ENCODE peak calls at places on chromosomes 13 and 19, in six cellular contexts. One of them, this sample, is unnamed.

GRCh38 chr19:56162258-56162657 is 13.6 kb upstream of the GALP start:
- DNase-seq in K562: no peak
- DNase-seq in mammary epithelial cell: no peak
- DNase-seq in endothelial cell of umbilical vein: peak; percentile 62
- DNase-seq in colonic mucosa: no peak
- DNase-seq in IMR-90: peak; percentile 41
- DNase-seq in this sample: no peak

GRCh38 chr13:97267418-97268059 is 45.4 kb downstream of the MBNL2 start:
- DNase-seq in K562: no peak
- DNase-seq in mammary epithelial cell: no peak
- DNase-seq in endothelial cell of umbilical vein: no peak
- DNase-seq in colonic mucosa: no peak
- DNase-seq in IMR-90: no peak
- DNase-seq in this sample: no peak

GRCh38 chr19:15280915-15281683 is 48.9 kb upstream of the EPHX3 start:
- DNase-seq in K562: peak; percentile 43
- DNase-seq in mammary epithelial cell: peak; percentile 72
- DNase-seq in endothelial cell of umbilical vein: peak; percentile 53
- DNase-seq in colonic mucosa: peak; percentile 61
- DNase-seq in IMR-90: peak; percentile 89
- DNase-seq in this sample: peak; percentile 94

GRCh38 chr19:54104998-54105715 is 2.5 kb downstream of the NDUFA3 start:
- DNase-seq in K562: no peak
- DNase-seq in mammary epithelial cell: no peak
- DNase-seq in endothelial cell of umbilical vein: no peak
- DNase-seq in colonic mucosa: no peak
- DNase-seq in IMR-90: no peak
- DNase-seq in this sample: no peak

GRCh38 chr13:60572003-60572792 is 175.2 kb downstream of the TDRD3 start:
- DNase-seq in K562: no peak
- DNase-seq in mammary epithelial cell: peak; percentile 91
- DNase-seq in endothelial cell of umbilical vein: peak; percentile 81
- DNase-seq in colonic mucosa: no peak
- DNase-seq in IMR-90: peak; percentile 85
- DNase-seq in this sample: no peak

GRCh38 chr19:31301306-31301980 is 47.8 kb downstream of the TSHZ3 start:
- DNase-seq in K562: no peak
- DNase-seq in mammary epithelial cell: no peak
- DNase-seq in endothelial cell of umbilical vein: no peak
- DNase-seq in colonic mucosa: no peak
- DNase-seq in IMR-90: no peak
- DNase-seq in this sample: no peak

GRCh38 chr19:13099073-13099999 is 3.3 kb downstream of the LYL1 start:
- DNase-seq in K562: peak; percentile 45
- DNase-seq in mammary epithelial cell: no peak
- DNase-seq in endothelial cell of umbilical vein: peak; percentile 79
- DNase-seq in colonic mucosa: peak; percentile 81
- DNase-seq in IMR-90: no peak
- DNase-seq in this sample: no peak

GRCh38 chr19:54626757-54627156 is 3.5 kb upstream of the LILRB1 start:
- DNase-seq in K562: no peak
- DNase-seq in mammary epithelial cell: no peak
- DNase-seq in endothelial cell of umbilical vein: no peak
- DNase-seq in colonic mucosa: no peak
- DNase-seq in IMR-90: no peak
- DNase-seq in this sample: no peak

GRCh38 chr19:58387338-58388174 is 487 bp downstream of the RPS5 start:
- DNase-seq in K562: no peak
- DNase-seq in mammary epithelial cell: no peak
- DNase-seq in endothelial cell of umbilical vein: no peak
- DNase-seq in colonic mucosa: no peak
- DNase-seq in IMR-90: no peak
- DNase-seq in this sample: peak; percentile 40

GRCh38 chr19:49420227-49420626 is 3.0 kb downstream of the PTH2 start:
- DNase-seq in K562: peak; percentile 64
- DNase-seq in mammary epithelial cell: no peak
- DNase-seq in endothelial cell of umbilical vein: no peak
- DNase-seq in colonic mucosa: no peak
- DNase-seq in IMR-90: no peak
- DNase-seq in this sample: no peak

GRCh38 chr13:48505597-48506091 is 27.2 kb downstream of the RCBTB2 start:
- DNase-seq in K562: no peak
- DNase-seq in mammary epithelial cell: peak; percentile 51
- DNase-seq in endothelial cell of umbilical vein: no peak
- DNase-seq in colonic mucosa: no peak
- DNase-seq in IMR-90: peak; percentile 71
- DNase-seq in this sample: peak; percentile 90

GRCh38 chr13:87124785-87125074 is 546.4 kb upstream of the SLITRK5 start:
- DNase-seq in K562: no peak
- DNase-seq in mammary epithelial cell: no peak
- DNase-seq in endothelial cell of umbilical vein: no peak
- DNase-seq in colonic mucosa: no peak
- DNase-seq in IMR-90: no peak
- DNase-seq in this sample: no peak

GRCh38 chr19:452829-453228 is 8.0 kb downstream of the SHC2 start:
- DNase-seq in K562: no peak
- DNase-seq in mammary epithelial cell: no peak
- DNase-seq in endothelial cell of umbilical vein: no peak
- DNase-seq in colonic mucosa: no peak
- DNase-seq in IMR-90: no peak
- DNase-seq in this sample: no peak

GRCh38 chr19:3283886-3284657 is 59.6 kb downstream of the CELF5 start:
- DNase-seq in K562: no peak
- DNase-seq in mammary epithelial cell: no peak
- DNase-seq in endothelial cell of umbilical vein: no peak
- DNase-seq in colonic mucosa: no peak
- DNase-seq in IMR-90: no peak
- DNase-seq in this sample: no peak

GRCh38 chr19:46416077-46416709 is 2.8 kb upstream of the CCDC8 start:
- DNase-seq in K562: peak; percentile 95
- DNase-seq in mammary epithelial cell: peak; percentile 83
- DNase-seq in endothelial cell of umbilical vein: peak; percentile 62
- DNase-seq in colonic mucosa: peak; percentile 73
- DNase-seq in IMR-90: peak; percentile 75
- DNase-seq in this sample: peak; percentile 96
- H3K4me3 ChIP-seq in K562: peak overlapping the region; percentile 21
- H3K4me3 ChIP-seq in mammary epithelial cell: peak overlapping the region; percentile 13
- H3K4me3 ChIP-seq in endothelial cell of umbilical vein: peak overlapping the region; percentile 10
- H3K4me3 ChIP-seq in colonic mucosa: no peak overlapping the region
- H3K4me3 ChIP-seq in IMR-90: peak overlapping the region; percentile 35
- H3K4me3 ChIP-seq in this sample: peak overlapping the region; percentile 83

DNA sequence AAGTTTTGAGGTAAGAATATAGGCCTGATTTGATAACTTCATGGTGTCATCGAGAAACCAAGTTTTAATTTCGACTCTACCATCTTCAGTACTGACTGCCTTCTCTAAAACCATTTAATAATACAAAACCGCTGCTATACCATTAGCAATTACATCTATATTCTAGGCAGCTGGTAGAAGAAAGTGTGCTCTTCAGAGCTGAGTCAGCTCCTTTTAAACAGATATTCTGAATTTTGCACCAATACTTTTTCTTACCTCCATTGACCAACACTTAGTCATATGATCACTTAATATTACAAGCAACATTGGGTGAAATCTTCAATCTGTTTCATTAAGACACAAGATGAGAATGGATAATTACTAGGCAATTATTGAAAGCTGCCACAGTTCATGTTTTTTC is 1667.8 kb downstream of the PCDH9 start:
- DNase-seq in K562: no peak
- DNase-seq in mammary epithelial cell: no peak
- DNase-seq in endothelial cell of umbilical vein: no peak
- DNase-seq in colonic mucosa: no peak
- DNase-seq in IMR-90: no peak
- DNase-seq in this sample: no peak
- H3K4me1 ChIP-seq in K562: no peaks in the 10 kb centered on the region
- H3K4me1 ChIP-seq in mammary epithelial cell: no peaks in the 10 kb centered on the region
- H3K4me1 ChIP-seq in endothelial cell of umbilical vein: no peaks in the 10 kb centered on the region
- H3K4me1 ChIP-seq in colonic mucosa: no peaks in the 10 kb centered on the region
- H3K4me1 ChIP-seq in IMR-90: no peaks in the 10 kb centered on the region
- H3K4me1 ChIP-seq in this sample: no peaks in the 10 kb centered on the region

DNA sequence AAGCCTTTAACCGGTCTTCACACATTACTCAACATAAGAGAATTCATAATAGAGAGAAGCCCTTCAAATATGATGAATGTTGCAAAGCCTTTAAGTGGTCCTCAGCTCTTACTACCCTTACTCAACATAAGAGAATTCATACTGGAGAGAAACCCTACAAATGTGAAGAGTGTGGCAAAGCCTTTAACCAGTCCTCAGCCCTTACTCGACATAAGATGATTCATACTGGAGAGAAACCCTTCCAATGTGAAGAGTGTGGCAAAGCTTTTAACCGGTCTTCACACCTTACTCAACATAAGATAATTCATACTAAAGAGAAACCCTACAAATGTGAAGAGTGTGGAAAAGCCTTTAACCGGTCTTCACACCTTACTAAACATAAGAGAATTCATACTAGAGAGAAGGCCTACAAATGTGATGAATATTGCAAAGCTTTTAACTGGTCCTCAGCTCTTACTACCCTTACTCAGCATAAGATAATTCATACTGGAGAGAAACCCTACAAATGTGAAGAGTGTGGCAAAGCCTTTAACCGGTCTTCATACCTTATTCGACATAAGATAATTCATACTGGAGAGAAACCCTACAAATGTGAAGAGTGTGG is 36.4 kb downstream of the ZNF257 start:
- DNase-seq in K562: no peak
- DNase-seq in mammary epithelial cell: no peak
- DNase-seq in endothelial cell of umbilical vein: no peak
- DNase-seq in colonic mucosa: no peak
- DNase-seq in IMR-90: no peak
- DNase-seq in this sample: no peak
- H3K9ac ChIP-seq in K562: no peak overlapping the region
- H3K9ac ChIP-seq in mammary epithelial cell: no peak overlapping the region
- H3K9ac ChIP-seq in endothelial cell of umbilical vein: no peak overlapping the region
- H3K9ac ChIP-seq in colonic mucosa: no peak overlapping the region
- H3K9ac ChIP-seq in IMR-90: no peak overlapping the region
- H3K9ac ChIP-seq in this sample: no peak overlapping the region

GRCh38 chr19:47004012-47004465 is 15.6 kb upstream of the NPAS1 start:
- DNase-seq in K562: peak; percentile 61
- DNase-seq in mammary epithelial cell: no peak
- DNase-seq in endothelial cell of umbilical vein: no peak
- DNase-seq in colonic mucosa: no peak
- DNase-seq in IMR-90: no peak
- DNase-seq in this sample: no peak
- H3K4me3 ChIP-seq in K562: no peak overlapping the region
- H3K4me3 ChIP-seq in mammary epithelial cell: no peak overlapping the region
- H3K4me3 ChIP-seq in endothelial cell of umbilical vein: no peak overlapping the region
- H3K4me3 ChIP-seq in colonic mucosa: no peak overlapping the region
- H3K4me3 ChIP-seq in IMR-90: no peak overlapping the region
- H3K4me3 ChIP-seq in this sample: peak overlapping the region; percentile 34

DNA sequence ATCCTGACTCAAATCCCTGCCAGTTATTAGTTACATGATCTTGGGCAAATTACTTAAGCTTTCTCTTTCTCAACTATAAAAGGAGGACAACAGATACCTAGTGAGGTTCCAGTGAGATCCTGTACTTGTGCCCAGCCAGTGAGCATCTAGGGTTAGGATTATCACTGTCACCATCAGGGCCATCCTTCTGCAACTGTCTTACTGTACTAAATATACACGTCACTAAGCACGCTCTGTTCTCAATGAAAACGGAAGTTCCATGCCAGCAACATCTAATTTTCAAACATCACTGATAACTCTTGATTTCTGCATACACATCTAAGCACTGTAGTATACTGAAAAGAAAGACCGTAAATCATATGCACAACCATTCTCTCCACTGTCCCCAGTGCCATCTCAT is 70.0 kb downstream of the FOXO1 start:
- DNase-seq in K562: no peak
- DNase-seq in mammary epithelial cell: no peak
- DNase-seq in endothelial cell of umbilical vein: no peak
- DNase-seq in colonic mucosa: no peak
- DNase-seq in IMR-90: no peak
- DNase-seq in this sample: no peak
- H3K4me1 ChIP-seq in K562: no peaks in the 10 kb centered on the region
- H3K4me1 ChIP-seq in mammary epithelial cell: peaks cover 10% of the 10 kb centered on the region
- H3K4me1 ChIP-seq in endothelial cell of umbilical vein: no peaks in the 10 kb centered on the region
- H3K4me1 ChIP-seq in colonic mucosa: no peaks in the 10 kb centered on the region
- H3K4me1 ChIP-seq in IMR-90: no peaks in the 10 kb centered on the region
- H3K4me1 ChIP-seq in this sample: peaks cover 60% of the 10 kb centered on the region

GRCh38 chr19:2039082-2039958 is 11.7 kb downstream of the MKNK2 start:
- DNase-seq in K562: peak; percentile 35
- DNase-seq in mammary epithelial cell: no peak
- DNase-seq in endothelial cell of umbilical vein: no peak
- DNase-seq in colonic mucosa: no peak
- DNase-seq in IMR-90: no peak
- DNase-seq in this sample: no peak
- H3K9ac ChIP-seq in K562: peak overlapping the region; percentile 36
- H3K9ac ChIP-seq in mammary epithelial cell: no peak overlapping the region
- H3K9ac ChIP-seq in endothelial cell of umbilical vein: no peak overlapping the region
- H3K9ac ChIP-seq in colonic mucosa: no peak overlapping the region
- H3K9ac ChIP-seq in IMR-90: no peak overlapping the region
- H3K9ac ChIP-seq in this sample: no peak overlapping the region

GRCh38 chr19:41935781-41936415 is 7.6 kb upstream of the ERFL start:
- DNase-seq in K562: no peak
- DNase-seq in mammary epithelial cell: no peak
- DNase-seq in endothelial cell of umbilical vein: no peak
- DNase-seq in colonic mucosa: no peak
- DNase-seq in IMR-90: no peak
- DNase-seq in this sample: peak; percentile 28

GRCh38 chr19:41937976-41938375 is 9.7 kb upstream of the ERFL start:
- DNase-seq in K562: no peak
- DNase-seq in mammary epithelial cell: no peak
- DNase-seq in endothelial cell of umbilical vein: no peak
- DNase-seq in colonic mucosa: no peak
- DNase-seq in IMR-90: no peak
- DNase-seq in this sample: no peak

GRCh38 chr19:41937525-41937924 is 9.3 kb upstream of the ERFL start:
- DNase-seq in K562: no peak
- DNase-seq in mammary epithelial cell: no peak
- DNase-seq in endothelial cell of umbilical vein: no peak
- DNase-seq in colonic mucosa: no peak
- DNase-seq in IMR-90: no peak
- DNase-seq in this sample: no peak

GRCh38 chr19:41936416-41936850 is 8.2 kb upstream of the ERFL start:
- DNase-seq in K562: no peak
- DNase-seq in mammary epithelial cell: peak; percentile 33
- DNase-seq in endothelial cell of umbilical vein: no peak
- DNase-seq in colonic mucosa: no peak
- DNase-seq in IMR-90: no peak
- DNase-seq in this sample: no peak

GRCh38 chr19:41936961-41937360 is 8.7 kb upstream of the ERFL start:
- DNase-seq in K562: no peak
- DNase-seq in mammary epithelial cell: no peak
- DNase-seq in endothelial cell of umbilical vein: no peak
- DNase-seq in colonic mucosa: no peak
- DNase-seq in IMR-90: no peak
- DNase-seq in this sample: no peak
- H3K4me3 ChIP-seq in K562: no peak overlapping the region
- H3K4me3 ChIP-seq in mammary epithelial cell: no peak overlapping the region
- H3K4me3 ChIP-seq in endothelial cell of umbilical vein: no peak overlapping the region
- H3K4me3 ChIP-seq in colonic mucosa: no peak overlapping the region
- H3K4me3 ChIP-seq in IMR-90: no peak overlapping the region
- H3K4me3 ChIP-seq in this sample: no peak overlapping the region